ENCODE peak calls at places on chromosomes 12 and 14, in six cellular contexts. E, M, J, A, F and X are unnamed samples.

GRCh38 chr12:108052260-108052659 is 76.8 kb upstream of the WSCD2 start:
- DNase-seq in F (no peak), A (no peak), E (no peak), M (no peak), J (no peak), X (no peak)

GRCh38 chr14:32259368-32260013 is 56.4 kb upstream of the RNU6-8 start:
- DNase-seq in F (peak; percentile 34), J (peak; percentile 56), A (peak; percentile 77), E (peak; percentile 82), M (peak; percentile 77), X (peak; percentile 6)

GRCh38 chr12:123949118-123949774 is 23.4 kb downstream of the CCDC92 start:
- DNase-seq in E (peak; percentile 12), A (no peak), M (peak; percentile 65), J (no peak), F (no peak), X (peak; percentile 21)

GRCh38 chr14:74582910-74583581 is 29.0 kb downstream of the LTBP2 start:
- DNase-seq in J (no peak), A (no peak), F (no peak), M (no peak), E (no peak), X (no peak)

GRCh38 chr12:2163172-2163927 is 110.6 kb downstream of the CACNA1C start:
- DNase-seq in M (peak; percentile 6), E (peak; percentile 100), A (peak; percentile 99), F (no peak), J (no peak), X (no peak)

GRCh38 chr14:52313493-52313881 is 625 bp upstream of the PTGER2 start:
- DNase-seq in A (peak; percentile 24), E (no peak), F (peak; percentile 11), J (no peak), M (no peak), X (no peak)

GRCh38 chr14:101601603-101602465 is 40.5 kb downstream of the DIO3 start:
- DNase-seq in A (no peak), E (no peak), F (peak; percentile 7), M (no peak), J (no peak), X (no peak)

GRCh38 chr12:57166971-57167371 is 19.6 kb upstream of the LRP1-AS start:
- DNase-seq in F (no peak), J (no peak), A (peak; percentile 77), M (no peak), E (peak; percentile 87), X (no peak)

GRCh38 chr12:4742421-4742970 is 22.3 kb downstream of the GALNT8 start:
- DNase-seq in J (no peak), A (no peak), M (no peak), E (no peak), F (peak; percentile 33), X (no peak)

GRCh38 chr12:47360771-47361388 is 281.1 kb upstream of the AMIGO2 start:
- DNase-seq in F (no peak), M (no peak), A (no peak), J (no peak), E (no peak), X (no peak)

GRCh38 chr14:24080142-24080530 is 8.8 kb downstream of the CPNE6 start:
- DNase-seq in E (no peak), M (no peak), F (no peak), J (no peak), A (no peak), X (peak; percentile 11)

GRCh38 chr14:24082411-24083080 is 11.2 kb downstream of the CPNE6 start:
- DNase-seq in F (no peak), M (no peak), A (no peak), J (no peak), E (no peak), X (no peak)

GRCh38 chr14:24081739-24082204 is 10.4 kb downstream of the CPNE6 start:
- DNase-seq in A (no peak), M (no peak), J (no peak), F (no peak), E (no peak), X (peak; percentile 40)

GRCh38 chr14:24079521-24080141 is 8.3 kb downstream of the CPNE6 start:
- DNase-seq in J (no peak), F (peak; percentile 90), E (no peak), A (no peak), M (no peak), X (peak; percentile 90)

DNA sequence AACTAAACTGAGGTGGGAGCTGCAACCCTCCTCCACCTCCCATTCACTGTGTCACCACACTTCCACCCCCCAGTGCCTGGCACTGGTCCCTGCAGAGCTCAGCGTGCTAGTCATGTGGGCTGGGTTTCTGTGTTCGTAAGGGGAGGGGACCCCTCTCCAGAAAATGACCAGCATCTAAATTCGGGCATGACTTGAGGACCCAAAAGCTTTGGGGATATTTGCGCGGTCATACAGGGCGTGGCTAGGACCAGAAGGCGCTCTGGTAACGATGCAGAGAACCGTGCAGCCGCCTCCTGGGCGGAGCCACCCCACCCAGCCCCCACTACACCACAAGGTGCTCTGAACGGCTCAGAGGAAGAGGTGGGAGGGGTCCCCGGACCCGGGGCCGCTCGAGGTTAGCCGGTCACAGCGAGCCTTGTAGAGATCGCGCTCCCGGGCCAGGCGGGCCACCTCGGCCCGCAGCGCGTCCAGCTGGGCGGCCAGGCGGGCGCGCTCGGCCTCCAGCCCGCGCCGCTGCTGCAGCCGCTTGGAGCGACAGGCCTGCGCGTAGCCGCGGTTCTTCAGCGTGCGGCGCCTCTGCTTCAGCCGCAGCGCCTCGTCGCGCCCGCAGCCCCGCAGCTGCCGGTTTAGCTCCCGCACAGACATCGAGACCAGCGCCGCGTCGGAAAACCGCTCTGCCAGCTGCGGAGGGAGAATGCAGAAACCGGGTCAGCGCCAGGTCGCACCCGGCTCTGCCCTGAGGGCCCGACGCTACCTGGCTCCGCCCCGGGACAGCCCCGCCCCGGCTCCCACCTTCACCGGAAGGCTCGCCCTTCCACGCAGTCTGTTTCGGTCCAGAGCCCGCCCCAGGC is 9.8 kb downstream of the CPNE6 start:
- DNase-seq in J (no peak), E (peak; percentile 38), F (peak; percentile 81), A (peak; percentile 8), M (peak; percentile 38), X (peak; percentile 78)
- TF ChIP-seq EZH2 in J (no peak), E (peak; percentile 22), F (no peak), A (peak; percentile 65), M (peak; percentile 34), X (peak; percentile 34)

GRCh38 chr12:132236129-132236929 is 92.1 kb downstream of the NOC4L start:
- DNase-seq in F (no peak), A (no peak), E (no peak), J (no peak), M (no peak), X (no peak)
- TF ChIP-seq EZH2 in F (no peak), A (no peak), E (no peak), J (no peak), M (no peak), X (no peak)

DNA sequence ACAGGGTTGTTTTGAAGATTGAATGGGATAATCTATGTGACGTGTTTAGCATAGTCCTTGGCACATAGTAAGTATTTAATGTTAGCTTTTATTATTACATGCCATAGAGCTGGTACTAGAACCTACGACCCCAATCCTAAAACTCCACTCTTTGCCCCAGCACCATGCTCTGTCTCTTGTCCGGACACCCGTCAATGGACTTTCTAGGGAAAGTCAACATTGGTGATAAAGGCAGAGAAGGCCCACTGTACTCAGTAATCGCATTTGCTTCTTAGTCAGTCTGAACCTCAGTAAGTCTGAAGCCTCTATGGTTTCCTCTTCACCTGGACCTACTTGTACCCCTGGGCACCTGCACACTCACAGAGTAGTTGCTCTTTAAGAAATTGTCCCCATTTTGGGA is 153.1 kb upstream of the PRMT8 start:
- DNase-seq in M (no peak), F (no peak), A (no peak), J (no peak), E (no peak), X (no peak)
- TF ChIP-seq EZH2 in M (no peak), F (no peak), A (no peak), J (no peak), E (no peak), X (no peak)

DNA sequence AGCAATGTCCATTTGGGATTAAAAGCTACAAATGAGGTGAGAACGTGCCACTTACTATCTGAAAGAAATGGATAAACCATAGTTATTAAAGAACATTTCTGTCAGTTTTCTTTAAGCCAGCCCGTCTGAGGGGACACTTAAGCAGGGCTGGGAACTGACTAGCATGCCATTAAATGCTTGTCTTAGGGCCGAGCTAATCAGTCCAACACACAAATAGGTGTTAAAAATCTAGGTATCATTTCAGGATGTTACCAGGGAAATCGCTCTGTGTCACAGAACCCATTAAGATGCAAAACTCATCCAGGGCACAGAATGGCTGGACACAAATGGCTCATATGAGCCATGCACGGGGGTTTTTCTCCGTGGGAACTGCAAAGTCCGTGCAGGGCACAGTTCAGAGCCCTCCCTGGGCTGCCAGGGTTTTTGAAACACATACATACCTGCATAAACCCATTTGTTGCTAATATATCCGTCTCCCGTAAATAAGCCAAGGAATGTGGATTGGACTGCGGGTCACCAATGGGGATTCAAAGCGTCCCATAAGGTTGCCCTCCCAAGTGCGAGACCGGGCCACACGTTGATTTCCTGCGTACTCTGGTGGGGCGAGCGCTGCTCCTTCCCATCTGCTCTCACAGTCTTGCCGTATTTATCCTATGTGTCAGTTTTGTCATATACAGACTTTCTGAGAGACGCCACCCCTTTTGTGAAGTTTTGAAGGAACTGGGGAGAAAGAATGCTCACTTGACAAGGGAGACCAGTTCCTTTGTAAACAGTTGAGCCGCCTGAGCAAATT is 5.4 kb upstream of the GSC start:
- DNase-seq in M (no peak), A (no peak), J (no peak), F (peak; percentile 67), E (no peak), X (peak; percentile 69)
- TF ChIP-seq EZH2 in M (peak; percentile 65), A (no peak), J (no peak), F (no peak), E (no peak), X (peak; percentile 57)

DNA sequence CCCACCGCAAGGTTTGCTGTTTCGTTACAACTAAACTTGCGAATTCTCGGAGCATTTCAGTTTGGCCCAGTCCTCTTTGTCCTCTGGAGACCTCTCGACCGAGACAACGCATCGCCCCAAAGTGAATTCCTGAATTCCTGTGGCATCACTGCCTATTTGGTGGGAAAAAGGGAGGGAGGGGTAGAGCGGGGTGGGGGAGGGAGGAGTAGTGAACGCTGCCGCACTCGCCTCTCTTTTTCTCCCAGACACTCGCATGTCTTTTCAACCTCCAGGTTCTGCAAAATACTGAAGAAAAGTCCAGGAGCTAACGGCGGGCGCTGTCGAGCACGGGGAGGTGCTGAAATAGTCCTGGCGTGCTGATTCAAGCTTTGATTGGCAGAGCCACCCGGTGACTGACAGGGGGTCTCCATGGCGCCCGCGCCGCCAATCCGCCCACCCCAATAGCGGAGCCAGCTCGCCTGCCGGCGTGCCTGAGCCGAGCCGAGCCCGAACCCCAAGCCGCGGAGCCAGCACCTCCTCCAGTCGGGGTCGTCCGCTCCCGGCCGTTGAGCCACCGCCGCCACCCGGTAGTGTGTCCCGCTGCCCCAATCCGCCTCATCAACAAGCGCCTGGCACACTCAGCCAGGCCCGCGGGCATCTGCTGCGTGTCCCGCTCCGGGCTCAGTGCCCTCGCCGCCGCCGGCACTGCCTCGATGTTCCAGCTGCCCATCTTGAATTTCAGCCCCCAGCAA is at the start of gene SIX6:
- DNase-seq in M (no peak), E (peak; percentile 78), J (no peak), A (peak; percentile 69), F (peak; percentile 92), X (peak; percentile 95)
- TF ChIP-seq EZH2 in M (no peak), E (no peak), J (no peak), A (no peak), F (peak; percentile 74), X (no peak)